ENCODE peak calls at places on chromosomes 5 and 9, in nine cellular contexts. One of them, this sample, is unnamed. For H3K4me1 and H3K27me3, the result is how much of the 10 kb centered on the place peaks cover.

GRCh38 chr5:61637566-61637965 is 305.5 kb downstream of the ZSWIM6 start:
- DNase-seq in stomach: no peak
- DNase-seq in IMR-90: no peak
- DNase-seq in HCT116: no peak
- DNase-seq in left lung: no peak
- DNase-seq in right cardiac atrium: no peak
- DNase-seq in Karpas-422: no peak
- DNase-seq in GM12878: no peak
- DNase-seq in astrocyte: no peak
- DNase-seq in this sample: peak

GRCh38 chr5:31898246-31898645 is 259.3 kb downstream of the PDZD2 start:
- DNase-seq in HCT116: no peak
- DNase-seq in GM12878: no peak
- DNase-seq in astrocyte: no peak
- DNase-seq in right cardiac atrium: no peak
- DNase-seq in left lung: no peak
- DNase-seq in Karpas-422: no peak
- DNase-seq in IMR-90: no peak
- DNase-seq in stomach: no peak
- DNase-seq in this sample: no peak

GRCh38 chr5:91110709-91111108 is 272.4 kb downstream of the ARRDC3 start:
- DNase-seq in left lung: no peak
- DNase-seq in stomach: no peak
- DNase-seq in GM12878: no peak
- DNase-seq in astrocyte: no peak
- DNase-seq in Karpas-422: no peak
- DNase-seq in IMR-90: peak
- DNase-seq in HCT116: no peak
- DNase-seq in right cardiac atrium: no peak
- DNase-seq in this sample: no peak

GRCh38 chr9:107816187-107817021 is 326.8 kb upstream of the KLF4 start:
- DNase-seq in left lung: no peak
- DNase-seq in IMR-90: no peak
- DNase-seq in stomach: no peak
- DNase-seq in Karpas-422: no peak
- DNase-seq in HCT116: no peak
- DNase-seq in right cardiac atrium: no peak
- DNase-seq in GM12878: peak
- DNase-seq in astrocyte: no peak
- DNase-seq in this sample: no peak

GRCh38 chr9:81824802-81825770 is 103.1 kb upstream of the SPATA31D4 start:
- DNase-seq in HCT116: no peak
- DNase-seq in stomach: no peak
- DNase-seq in Karpas-422: no peak
- DNase-seq in left lung: no peak
- DNase-seq in astrocyte: peak
- DNase-seq in right cardiac atrium: no peak
- DNase-seq in GM12878: no peak
- DNase-seq in IMR-90: no peak
- DNase-seq in this sample: no peak

GRCh38 chr5:125045647-125046046 is 299.2 kb upstream of the ZNF608 start:
- DNase-seq in stomach: no peak
- DNase-seq in astrocyte: no peak
- DNase-seq in GM12878: no peak
- DNase-seq in Karpas-422: no peak
- DNase-seq in HCT116: no peak
- DNase-seq in right cardiac atrium: no peak
- DNase-seq in IMR-90: peak
- DNase-seq in left lung: no peak
- DNase-seq in this sample: no peak

GRCh38 chr9:98541684-98542230 is 167.0 kb downstream of the GABBR2 start:
- DNase-seq in left lung: no peak
- DNase-seq in IMR-90: no peak
- DNase-seq in Karpas-422: no peak
- DNase-seq in right cardiac atrium: no peak
- DNase-seq in HCT116: no peak
- DNase-seq in stomach: no peak
- DNase-seq in astrocyte: no peak
- DNase-seq in GM12878: no peak
- DNase-seq in this sample: no peak

GRCh38 chr5:76608833-76609232 is 14.4 kb downstream of the F2RL2 start:
- DNase-seq in Karpas-422: peak
- DNase-seq in right cardiac atrium: no peak
- DNase-seq in GM12878: no peak
- DNase-seq in IMR-90: peak
- DNase-seq in HCT116: peak
- DNase-seq in stomach: no peak
- DNase-seq in left lung: no peak
- DNase-seq in astrocyte: peak
- DNase-seq in this sample: no peak

GRCh38 chr9:130478152-130478551 is 33.4 kb downstream of the ASS1 start:
- DNase-seq in Karpas-422: no peak
- DNase-seq in HCT116: no peak
- DNase-seq in GM12878: no peak
- DNase-seq in right cardiac atrium: no peak
- DNase-seq in IMR-90: no peak
- DNase-seq in left lung: no peak
- DNase-seq in astrocyte: no peak
- DNase-seq in stomach: no peak
- DNase-seq in this sample: no peak

GRCh38 chr9:93582115-93582514 is 5.7 kb downstream of the PHF2 start:
- DNase-seq in HCT116: no peak
- DNase-seq in IMR-90: no peak
- DNase-seq in left lung: no peak
- DNase-seq in stomach: peak
- DNase-seq in astrocyte: no peak
- DNase-seq in GM12878: no peak
- DNase-seq in right cardiac atrium: no peak
- DNase-seq in Karpas-422: no peak
- DNase-seq in this sample: no peak

GRCh38 chr9:78121488-78121887 is 89.9 kb upstream of the GNAQ start:
- DNase-seq in right cardiac atrium: peak
- DNase-seq in left lung: peak
- DNase-seq in IMR-90: peak
- DNase-seq in GM12878: no peak
- DNase-seq in stomach: peak
- DNase-seq in astrocyte: no peak
- DNase-seq in Karpas-422: peak
- DNase-seq in HCT116: peak
- DNase-seq in this sample: peak

GRCh38 chr5:98468188-98468869 is 305.1 kb upstream of the RGMB start:
- DNase-seq in Karpas-422: no peak
- DNase-seq in GM12878: no peak
- DNase-seq in stomach: no peak
- DNase-seq in right cardiac atrium: no peak
- DNase-seq in left lung: no peak
- DNase-seq in HCT116: no peak
- DNase-seq in IMR-90: peak
- DNase-seq in astrocyte: peak
- DNase-seq in this sample: no peak

GRCh38 chr9:112831281-112831851 is 59.3 kb downstream of the SLC46A2 start:
- DNase-seq in right cardiac atrium: peak
- DNase-seq in GM12878: no peak
- DNase-seq in astrocyte: no peak
- DNase-seq in HCT116: no peak
- DNase-seq in Karpas-422: no peak
- DNase-seq in stomach: peak
- DNase-seq in left lung: peak
- DNase-seq in IMR-90: no peak
- DNase-seq in this sample: no peak

GRCh38 chr5:177084175-177084574 is 2.5 kb upstream of the FGFR4 start:
- DNase-seq in stomach: no peak
- DNase-seq in right cardiac atrium: no peak
- DNase-seq in Karpas-422: no peak
- DNase-seq in GM12878: no peak
- DNase-seq in left lung: peak
- DNase-seq in astrocyte: no peak
- DNase-seq in HCT116: no peak
- DNase-seq in IMR-90: no peak
- DNase-seq in this sample: no peak

GRCh38 chr5:150582281-150582791 is 58.1 kb upstream of the SYNPO start:
- DNase-seq in right cardiac atrium: peak
- DNase-seq in HCT116: no peak
- DNase-seq in left lung: no peak
- DNase-seq in astrocyte: peak
- DNase-seq in Karpas-422: no peak
- DNase-seq in GM12878: no peak
- DNase-seq in stomach: peak
- DNase-seq in IMR-90: peak
- DNase-seq in this sample: peak

GRCh38 chr5:153572393-153572930 is 82.0 kb downstream of the GRIA1 start:
- DNase-seq in right cardiac atrium: no peak
- DNase-seq in IMR-90: no peak
- DNase-seq in astrocyte: no peak
- DNase-seq in stomach: no peak
- DNase-seq in GM12878: no peak
- DNase-seq in HCT116: no peak
- DNase-seq in left lung: no peak
- DNase-seq in Karpas-422: no peak
- DNase-seq in this sample: no peak

GRCh38 chr5:29387384-29387783 is 1806.1 kb upstream of the CDH6 start:
- DNase-seq in GM12878: no peak
- DNase-seq in HCT116: no peak
- DNase-seq in Karpas-422: no peak
- DNase-seq in right cardiac atrium: no peak
- DNase-seq in IMR-90: no peak
- DNase-seq in stomach: no peak
- DNase-seq in left lung: no peak
- DNase-seq in astrocyte: no peak
- DNase-seq in this sample: no peak
- H3K4me1 ChIP-seq in GM12878: under half
- H3K4me1 ChIP-seq in HCT116: under half
- H3K4me1 ChIP-seq in Karpas-422: under half
- H3K4me1 ChIP-seq in right cardiac atrium: under half
- H3K4me1 ChIP-seq in IMR-90: under half
- H3K4me1 ChIP-seq in stomach: under half
- H3K4me1 ChIP-seq in left lung: under half
- H3K4me1 ChIP-seq in astrocyte: under half
- H3K4me1 ChIP-seq in this sample: under half

GRCh38 chr5:1413211-1413610 is 32.0 kb downstream of the SLC6A3 start:
- DNase-seq in GM12878: no peak
- DNase-seq in HCT116: no peak
- DNase-seq in right cardiac atrium: no peak
- DNase-seq in astrocyte: no peak
- DNase-seq in left lung: peak
- DNase-seq in stomach: no peak
- DNase-seq in Karpas-422: no peak
- DNase-seq in IMR-90: no peak
- DNase-seq in this sample: no peak

GRCh38 chr5:1413611-1414241 is 31.5 kb downstream of the SLC6A3 start:
- DNase-seq in left lung: peak
- DNase-seq in IMR-90: no peak
- DNase-seq in GM12878: no peak
- DNase-seq in HCT116: no peak
- DNase-seq in Karpas-422: no peak
- DNase-seq in right cardiac atrium: no peak
- DNase-seq in stomach: no peak
- DNase-seq in astrocyte: no peak
- DNase-seq in this sample: no peak

GRCh38 chr5:1415626-1416360 is 29.4 kb downstream of the SLC6A3 start:
- DNase-seq in right cardiac atrium: no peak
- DNase-seq in HCT116: no peak
- DNase-seq in astrocyte: no peak
- DNase-seq in GM12878: no peak
- DNase-seq in stomach: no peak
- DNase-seq in Karpas-422: no peak
- DNase-seq in left lung: peak
- DNase-seq in IMR-90: no peak
- DNase-seq in this sample: no peak

GRCh38 chr5:1415059-1415425 is 30.2 kb downstream of the SLC6A3 start:
- DNase-seq in left lung: peak
- DNase-seq in Karpas-422: no peak
- DNase-seq in right cardiac atrium: no peak
- DNase-seq in GM12878: no peak
- DNase-seq in HCT116: no peak
- DNase-seq in astrocyte: no peak
- DNase-seq in IMR-90: no peak
- DNase-seq in stomach: no peak
- DNase-seq in this sample: no peak

GRCh38 chr5:1414311-1415058 is 30.8 kb downstream of the SLC6A3 start:
- DNase-seq in astrocyte: no peak
- DNase-seq in HCT116: no peak
- DNase-seq in Karpas-422: peak
- DNase-seq in IMR-90: no peak
- DNase-seq in GM12878: no peak
- DNase-seq in left lung: peak
- DNase-seq in stomach: no peak
- DNase-seq in right cardiac atrium: peak
- DNase-seq in this sample: no peak
- H3K27me3 ChIP-seq in astrocyte: under half
- H3K27me3 ChIP-seq in HCT116: under half
- H3K27me3 ChIP-seq in Karpas-422: under half
- H3K27me3 ChIP-seq in IMR-90: under half
- H3K27me3 ChIP-seq in GM12878: under half
- H3K27me3 ChIP-seq in left lung: under half
- H3K27me3 ChIP-seq in stomach: under half
- H3K27me3 ChIP-seq in right cardiac atrium: under half
- H3K27me3 ChIP-seq in this sample: under half

DNA sequence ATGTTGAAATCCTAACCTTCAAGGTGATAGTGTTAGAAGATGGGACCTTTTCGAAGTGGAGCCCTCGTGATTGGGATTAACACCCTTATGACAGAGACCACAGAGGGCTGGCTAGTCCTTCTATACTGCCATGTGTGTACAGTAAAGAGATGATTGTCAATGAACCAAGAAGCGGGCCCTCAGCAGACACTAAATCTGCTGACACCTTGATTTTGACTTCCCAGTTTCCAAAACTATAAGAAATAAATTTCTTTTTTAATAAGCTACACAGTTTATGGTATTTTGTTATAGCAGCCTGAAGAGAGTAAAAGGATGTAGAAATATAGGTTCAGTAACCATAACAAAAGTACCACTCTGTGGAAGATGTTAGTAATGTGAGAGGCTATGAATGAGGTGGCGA is 419.0 kb upstream of the NUDT12 start:
- DNase-seq in IMR-90: no peak
- DNase-seq in Karpas-422: no peak
- DNase-seq in HCT116: no peak
- DNase-seq in GM12878: no peak
- DNase-seq in stomach: no peak
- DNase-seq in left lung: no peak
- DNase-seq in astrocyte: no peak
- DNase-seq in right cardiac atrium: no peak
- DNase-seq in this sample: no peak
- H3K4me1 ChIP-seq in IMR-90: under half
- H3K4me1 ChIP-seq in Karpas-422: under half
- H3K4me1 ChIP-seq in HCT116: under half
- H3K4me1 ChIP-seq in GM12878: under half
- H3K4me1 ChIP-seq in stomach: under half
- H3K4me1 ChIP-seq in left lung: under half
- H3K4me1 ChIP-seq in astrocyte: under half
- H3K4me1 ChIP-seq in right cardiac atrium: under half
- H3K4me1 ChIP-seq in this sample: under half

GRCh38 chr9:69485466-69485865 is 160.5 kb downstream of the ENTREP1 start:
- DNase-seq in Karpas-422: peak
- DNase-seq in IMR-90: no peak
- DNase-seq in left lung: no peak
- DNase-seq in HCT116: no peak
- DNase-seq in stomach: no peak
- DNase-seq in astrocyte: no peak
- DNase-seq in GM12878: no peak
- DNase-seq in right cardiac atrium: no peak
- DNase-seq in this sample: no peak

GRCh38 chr9:69484023-69484422 is 159.0 kb downstream of the ENTREP1 start:
- DNase-seq in astrocyte: no peak
- DNase-seq in right cardiac atrium: no peak
- DNase-seq in stomach: no peak
- DNase-seq in HCT116: no peak
- DNase-seq in GM12878: no peak
- DNase-seq in Karpas-422: no peak
- DNase-seq in IMR-90: no peak
- DNase-seq in left lung: no peak
- DNase-seq in this sample: no peak

GRCh38 chr9:69486498-69486897 is 161.5 kb downstream of the ENTREP1 start:
- DNase-seq in IMR-90: no peak
- DNase-seq in right cardiac atrium: no peak
- DNase-seq in astrocyte: no peak
- DNase-seq in GM12878: no peak
- DNase-seq in stomach: no peak
- DNase-seq in Karpas-422: peak
- DNase-seq in left lung: no peak
- DNase-seq in HCT116: no peak
- DNase-seq in this sample: no peak
- H3K27me3 ChIP-seq in IMR-90: under half
- H3K27me3 ChIP-seq in right cardiac atrium: under half
- H3K27me3 ChIP-seq in astrocyte: under half
- H3K27me3 ChIP-seq in GM12878: under half
- H3K27me3 ChIP-seq in stomach: under half
- H3K27me3 ChIP-seq in Karpas-422: under half
- H3K27me3 ChIP-seq in left lung: under half
- H3K27me3 ChIP-seq in HCT116: under half
- H3K27me3 ChIP-seq in this sample: under half